ENCODE peak calls at places on chromosomes 4 and X, in seven cellular contexts. A, Y, V, H, E, M and Q are unnamed samples.

GRCh38 chrX:10677490-10677889 is 57.1 kb upstream of the MID1 start:
- DNase-seq in H (no peak), V (no peak), M (no peak), E (peak; percentile 7), Y (no peak), A (no peak), Q (no peak)

GRCh38 chrX:15882704-15883539 is 28.3 kb upstream of the AP1S2 start:
- DNase-seq in A (no peak), V (no peak), M (peak; percentile 26), Y (peak; percentile 43), E (peak; percentile 26), H (peak; percentile 2), Q (no peak)

GRCh38 chr4:168618577-168619265 is 121.9 kb downstream of the PALLD start:
- DNase-seq in H (peak; percentile 64), M (no peak), Y (peak; percentile 84), V (peak; percentile 76), E (no peak), A (no peak), Q (no peak)

GRCh38 chr4:14025093-14025492 is 397.6 kb upstream of the BOD1L1 start:
- DNase-seq in E (no peak), Y (no peak), A (no peak), V (no peak), H (no peak), M (no peak), Q (no peak)

GRCh38 chrX:97691901-97692455 is 808.3 kb downstream of the RPA4 start:
- DNase-seq in M (no peak), A (no peak), H (no peak), V (no peak), Y (no peak), E (peak; percentile 5), Q (no peak)

GRCh38 chr4:154024097-154024496 is 235.2 kb upstream of the SFRP2 start:
- DNase-seq in E (no peak), H (no peak), Y (no peak), M (no peak), A (no peak), V (no peak), Q (no peak)

GRCh38 chrX:98299785-98300184 is 1416.1 kb downstream of the RPA4 start:
- DNase-seq in E (no peak), A (no peak), H (no peak), M (no peak), Y (no peak), V (no peak), Q (no peak)

GRCh38 chrX:45145492-45146215 is 55.0 kb downstream of the DIPK2B start:
- DNase-seq in V (no peak), Y (no peak), A (no peak), M (no peak), H (peak; percentile 1), E (no peak), Q (no peak)

GRCh38 chr4:173124209-173124865 is 44.3 kb upstream of the GALNT7 start:
- DNase-seq in E (no peak), M (no peak), A (no peak), Y (no peak), V (no peak), H (no peak), Q (no peak)

GRCh38 chr4:52105276-52105675 is 54.2 kb downstream of the SPATA18 start:
- DNase-seq in E (no peak), Y (no peak), H (no peak), A (no peak), V (no peak), M (no peak), Q (no peak)

GRCh38 chr4:157172011-157172410 is 48.5 kb upstream of the GRIA2 start:
- DNase-seq in H (no peak), Y (peak; percentile 31), E (peak; percentile 20), A (no peak), V (peak; percentile 19), M (no peak), Q (no peak)
- TF ChIP-seq CTCF in H (peak; percentile 51), Y (peak; percentile 47), E (peak; percentile 24), A (no peak), V (peak; percentile 21), M (no peak), Q (peak; percentile 10)

GRCh38 chr4:186644316-186644638 is 79.4 kb downstream of the FAT1 start:
- DNase-seq in Y (no peak), M (no peak), H (no peak), A (no peak), E (no peak), V (no peak), Q (no peak)
- H3K4me3 ChIP-seq in Y (no peak overlapping the region), M (no peak overlapping the region), H (no peak overlapping the region), A (no peak overlapping the region), E (no peak overlapping the region), V (no peak overlapping the region), Q (no peak overlapping the region)

GRCh38 chr4:37243061-37243460 is 1.5 kb upstream of the NWD2 start:
- DNase-seq in A (no peak), H (no peak), V (no peak), Y (no peak), E (no peak), M (no peak), Q (no peak)
- TF ChIP-seq CTCF in A (no peak), H (no peak), V (no peak), Y (no peak), E (no peak), M (no peak), Q (no peak)

GRCh38 chrX:154541896-154542722 is 4.5 kb downstream of the G6PD start:
- DNase-seq in E (peak; percentile 96), M (no peak), V (peak; percentile 83), A (no peak), Y (peak; percentile 94), H (peak; percentile 97), Q (peak; percentile 72)
- H3K4me3 ChIP-seq in E (no peak overlapping the region), M (no peak overlapping the region), V (no peak overlapping the region), A (no peak overlapping the region), Y (peak overlapping the region; percentile 10), H (peak overlapping the region; percentile 99), Q (no peak overlapping the region)

DNA sequence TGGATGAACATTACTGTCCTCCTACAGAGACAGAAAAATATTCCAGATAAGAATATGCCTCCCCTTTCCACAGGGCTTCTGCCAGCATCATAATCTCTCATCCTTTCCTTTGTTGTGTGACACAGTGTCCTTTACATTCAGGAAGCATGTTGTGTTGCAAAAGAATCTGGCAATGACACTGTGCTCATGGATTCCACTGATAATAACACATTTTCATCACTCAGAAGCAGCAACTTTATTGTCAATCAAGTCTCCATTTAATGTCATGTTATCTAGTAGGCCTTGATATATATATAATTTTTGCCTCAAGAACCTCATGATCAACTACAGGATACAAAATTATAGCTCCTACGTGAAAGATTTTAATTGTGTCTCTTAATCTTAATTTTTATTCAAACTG is 833.9 kb downstream of the FSTL5 start:
- DNase-seq in V (no peak), M (no peak), H (no peak), E (no peak), A (no peak), Y (no peak), Q (no peak)
- TF ChIP-seq CTCF in V (no peak), M (no peak), H (no peak), E (no peak), A (no peak), Y (no peak), Q (no peak)